ENCODE peak calls at places on chromosome 7, in five cellular contexts. L is mesendoderm, Q is neuronal stem cell, E is IMR-90, J is mesenchymal stem cell. I is an unnamed sample.
A peak's percentile ranks its signal among the peaks of the same experiment; 100 is the strongest.

GRCh38 chr7:43602271-43602670 is 19.4 kb downstream of the STK17A start:
- DNase-seq in L (no peak), Q (no peak), J (no peak), E (no peak), I (no peak)

GRCh38 chr7:3239291-3239691 is 61.8 kb upstream of the SDK1 start:
- DNase-seq in J (no peak), Q (no peak), L (no peak), E (no peak), I (no peak)

GRCh38 chr7:18831943-18832342 is 285.5 kb downstream of the TWIST1 start:
- DNase-seq in L (no peak), Q (no peak), E (no peak), J (no peak), I (no peak)

GRCh38 chr7:98922392-98923107 is 44.2 kb downstream of the TRRAP start:
- DNase-seq in J (peak; percentile 63), E (peak; percentile 76), L (no peak), Q (no peak), I (no peak)

GRCh38 chr7:78530351-78530750 is 731.8 kb downstream of the PHTF2 start:
- DNase-seq in E (peak; percentile 83), J (peak; percentile 53), L (no peak), Q (no peak), I (peak; percentile 20)

GRCh38 chr7:91634485-91635177 is 245.9 kb downstream of the MTERF1 start:
- DNase-seq in J (no peak), E (no peak), L (no peak), Q (no peak), I (no peak)

GRCh38 chr7:117124585-117125220 is 171.4 kb downstream of the ST7 start:
- DNase-seq in E (peak; percentile 97), Q (no peak), L (no peak), J (peak; percentile 98), I (peak; percentile 75)

GRCh38 chr7:123209786-123210185 is 10.0 kb upstream of the SLC13A1 start:
- DNase-seq in L (peak; percentile 18), J (no peak), E (no peak), Q (no peak), I (no peak)

GRCh38 chr7:2074694-2075093 is 158.1 kb downstream of the MAD1L1 start:
- DNase-seq in L (no peak), J (no peak), Q (no peak), E (no peak), I (no peak)

GRCh38 chr7:16084875-16085274 is 336.5 kb downstream of the CRPPA start:
- DNase-seq in E (no peak), Q (no peak), L (no peak), J (no peak), I (no peak)

GRCh38 chr7:129807863-129808262 is 144.9 kb downstream of the UBE2H start:
- DNase-seq in Q (no peak), J (no peak), E (no peak), L (peak; percentile 63), I (no peak)

GRCh38 chr7:131391145-131391544 is 63.5 kb downstream of the MKLN1 start:
- DNase-seq in Q (no peak), E (no peak), L (no peak), J (no peak), I (no peak)

GRCh38 chr7:139871276-139871675 is 42.2 kb downstream of the TBXAS1 start:
- DNase-seq in Q (no peak), J (peak; percentile 30), L (no peak), E (peak; percentile 78), I (no peak)
- H3K4me3 ChIP-seq in Q (no peak overlapping the region), J (no peak overlapping the region), L (no peak overlapping the region), E (no peak overlapping the region), I (no peak overlapping the region)

DNA sequence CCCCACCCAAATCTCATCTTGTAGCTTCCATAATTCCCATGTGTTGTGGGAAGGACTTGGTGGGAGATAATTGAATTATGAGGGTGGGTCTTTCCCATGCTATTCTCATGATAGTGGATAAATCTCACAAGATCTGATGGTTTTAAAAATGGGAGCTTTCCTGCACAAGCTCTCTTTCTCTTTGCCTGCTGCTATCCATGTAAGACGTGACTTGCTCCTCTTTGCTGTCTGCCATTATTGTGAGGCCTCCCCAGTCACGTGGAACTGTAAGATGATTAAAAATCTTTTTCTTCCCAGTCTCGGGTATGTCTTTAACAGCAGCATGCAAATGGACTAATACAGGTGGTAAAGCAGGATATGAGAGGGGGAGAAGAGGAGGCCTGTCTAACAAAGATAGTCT is 88.3 kb downstream of the TMEM106B start:
- DNase-seq in L (no peak), Q (no peak), J (no peak), E (no peak), I (no peak)
- H3K4me2 ChIP-seq in L (no peak overlapping the region), Q (no peak overlapping the region), J (no peak overlapping the region), E (no peak overlapping the region), I (no peak overlapping the region)

GRCh38 chr7:151686016-151686766 is 166.5 kb upstream of the RHEB start:
- DNase-seq in L (no peak), E (no peak), J (no peak), Q (no peak), I (peak; percentile 97)

GRCh38 chr7:151689196-151689971 is 169.7 kb upstream of the RHEB start:
- DNase-seq in E (no peak), J (no peak), L (no peak), Q (no peak), I (no peak)

GRCh38 chr7:151686826-151687225 is 167.1 kb upstream of the RHEB start:
- DNase-seq in E (no peak), J (no peak), Q (no peak), L (no peak), I (peak; percentile 94)

GRCh38 chr7:151688236-151688780 is 168.6 kb upstream of the RHEB start:
- DNase-seq in L (no peak), E (no peak), Q (no peak), J (no peak), I (no peak)

GRCh38 chr7:151687523-151688235 is 168.0 kb upstream of the RHEB start:
- DNase-seq in J (peak; percentile 95), Q (peak; percentile 39), L (peak; percentile 99), E (peak; percentile 96), I (peak; percentile 98)
- H2AK5ac ChIP-seq in J (peak overlapping the region; percentile 71), Q (no peak overlapping the region), L (no peak overlapping the region), E (peak overlapping the region; percentile 98), I (peak overlapping the region; percentile 28)

DNA sequence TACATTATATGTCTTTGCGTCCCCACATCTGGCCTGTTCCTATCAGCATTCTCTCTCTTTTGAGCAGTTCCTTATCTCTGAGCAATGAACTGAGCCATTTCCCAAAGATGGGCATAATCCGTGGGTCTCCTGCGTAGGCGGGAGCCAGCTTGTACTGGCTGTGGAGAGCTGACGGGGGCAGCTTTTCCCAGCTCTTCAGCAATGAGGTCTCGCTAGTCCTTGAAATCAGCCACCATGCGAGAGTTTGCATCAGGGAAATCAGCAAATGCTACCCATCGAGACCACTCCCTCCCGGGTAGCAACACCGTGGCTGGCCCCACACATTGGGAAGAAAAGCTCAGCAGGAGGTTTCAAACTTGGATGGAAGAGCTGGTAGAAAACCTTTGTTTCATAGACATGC is 51.9 kb upstream of the FAM180A start:
- DNase-seq in L (peak; percentile 40), E (no peak), J (no peak), Q (no peak), I (no peak)
- H3K4me3 ChIP-seq in L (no peak overlapping the region), E (no peak overlapping the region), J (no peak overlapping the region), Q (no peak overlapping the region), I (no peak overlapping the region)

GRCh38 chr7:141700848-141701371 is 1.1 kb downstream of the DENND11 start:
- DNase-seq in J (peak; percentile 33), Q (no peak), E (no peak), L (peak; percentile 63), I (peak; percentile 18)
- H3K4me2 ChIP-seq in J (peak overlapping the region; percentile 54), Q (peak overlapping the region; percentile 37), E (peak overlapping the region; percentile 73), L (peak overlapping the region; percentile 72), I (peak overlapping the region; percentile 93)

DNA sequence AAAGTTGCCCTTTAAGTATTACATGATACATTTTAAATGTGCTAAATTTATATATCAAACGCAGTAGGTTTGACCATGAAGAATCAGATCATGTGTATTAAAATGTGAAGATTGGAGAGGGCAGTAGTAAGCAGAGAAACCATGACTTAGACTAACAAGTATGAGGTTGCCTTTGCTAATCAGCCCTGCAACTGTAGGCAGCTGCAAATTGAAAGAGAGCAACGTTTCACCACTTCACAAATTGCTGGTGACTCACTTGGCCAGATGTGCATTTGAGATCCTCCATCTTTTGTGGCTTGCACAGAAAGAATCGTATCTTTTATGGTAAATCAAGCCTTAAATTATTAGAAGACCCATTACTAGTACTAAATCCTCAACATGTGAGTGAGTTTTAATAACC is 10.1 kb upstream of the SEMA3A start:
- DNase-seq in J (peak; percentile 66), Q (no peak), E (peak; percentile 88), L (no peak), I (peak; percentile 9)
- H2AK5ac ChIP-seq in J (no peak overlapping the region), Q (no peak overlapping the region), E (no peak overlapping the region), L (no peak overlapping the region), I (no peak overlapping the region)

GRCh38 chr7:47670738-47671137 is 88.8 kb upstream of the TNS3 start:
- DNase-seq in E (no peak), L (no peak), J (no peak), Q (no peak), I (no peak)
- H3K4me3 ChIP-seq in E (no peak overlapping the region), L (no peak overlapping the region), J (no peak overlapping the region), Q (no peak overlapping the region), I (peak overlapping the region; percentile 1)

DNA sequence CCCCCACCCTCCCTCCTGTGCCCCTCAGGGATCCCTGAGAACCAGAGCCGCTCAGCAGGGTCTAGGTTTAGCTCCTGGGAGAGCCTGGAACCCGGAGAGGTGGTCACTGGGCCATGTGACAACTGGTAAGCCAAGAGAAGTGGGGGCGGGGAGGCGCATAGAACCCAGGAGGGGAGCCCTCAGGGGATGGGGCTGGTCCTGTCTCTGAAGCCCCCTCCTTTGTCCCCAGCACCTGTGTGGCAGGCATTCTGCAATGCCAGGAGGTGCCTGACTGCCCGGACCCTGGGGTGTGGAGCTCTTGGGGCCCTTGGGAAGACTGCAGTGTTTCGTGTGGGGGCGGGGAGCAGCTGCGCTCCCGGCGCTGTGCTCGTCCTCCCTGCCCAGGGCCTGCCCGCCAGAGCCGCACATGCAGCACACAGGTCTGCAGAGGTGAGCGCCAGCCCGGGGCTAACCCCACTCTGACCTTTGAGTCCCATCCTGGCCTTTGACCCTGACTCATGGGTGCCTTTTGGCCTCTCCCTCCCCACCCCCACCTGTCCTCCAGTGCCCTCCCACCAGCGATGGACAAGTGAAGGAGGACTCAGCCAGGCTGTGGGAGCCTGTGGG is 22.4 kb upstream of the ZNF862 start:
- DNase-seq in J (no peak), Q (no peak), L (no peak), E (no peak), I (no peak)
- H3K4me2 ChIP-seq in J (no peak overlapping the region), Q (no peak overlapping the region), L (no peak overlapping the region), E (no peak overlapping the region), I (no peak overlapping the region)

I was measured in trophoblast cell.